ENCODE peak calls at places on chromosomes 12 and 14, in eight cellular contexts. A, Z, C, M, O, T, P and R are unnamed samples.

GRCh38 chr12:117227000-117227653 is 36.9 kb upstream of the FBXO21 start:
- DNase-seq in A (no peak), Z (no peak), C (no peak), M (no peak), O (no peak), T (no peak), P (no peak), R (no peak)

GRCh38 chr14:37443461-37443860 is 151.6 kb downstream of the FOXA1 start:
- DNase-seq in A (no peak), Z (no peak), C (no peak), M (no peak), O (no peak), T (no peak), P (no peak), R (no peak)

GRCh38 chr14:100438678-100439592 is 115.8 kb downstream of the SLC25A47 start:
- DNase-seq in A (peak), Z (peak), C (no peak), M (no peak), O (no peak), T (peak), P (no peak), R (peak)

GRCh38 chr12:20403230-20403629 is 34.9 kb downstream of the PDE3A start:
- DNase-seq in A (no peak), Z (no peak), C (no peak), M (no peak), O (no peak), T (no peak), P (no peak), R (no peak)

GRCh38 chr12:4564819-4565218 is 2.8 kb downstream of the DYRK4 start:
- DNase-seq in A (no peak), Z (no peak), C (no peak), M (no peak), O (no peak), T (no peak), P (no peak), R (no peak)

GRCh38 chr14:72699852-72700257 is 194.0 kb downstream of the DPF3 start:
- DNase-seq in A (no peak), Z (peak), C (no peak), M (no peak), O (no peak), T (no peak), P (no peak), R (peak)

GRCh38 chr12:111607239-111607638 is 8.1 kb upstream of the ATXN2 start:
- DNase-seq in A (no peak), Z (no peak), C (no peak), M (no peak), O (no peak), T (no peak), P (no peak), R (no peak)

GRCh38 chr14:95645016-95645996 is 40.9 kb upstream of the TCL1B start:
- DNase-seq in A (no peak), Z (no peak), C (no peak), M (no peak), O (no peak), T (no peak), P (no peak), R (no peak)

GRCh38 chr12:34347367-34347766 is 325.1 kb downstream of the ALG10 start:
- DNase-seq in A (no peak), Z (peak), C (no peak), M (no peak), O (no peak), T (no peak), P (no peak), R (no peak)

GRCh38 chr14:68523994-68524725 is 268.7 kb downstream of the ZFP36L1 start:
- DNase-seq in A (no peak), Z (no peak), C (no peak), M (no peak), O (no peak), T (no peak), P (no peak), R (peak)

GRCh38 chr14:54944737-54945391 is 42.2 kb upstream of the GCH1 start:
- DNase-seq in A (no peak), Z (no peak), C (no peak), M (no peak), O (no peak), T (no peak), P (no peak), R (no peak)

GRCh38 chr14:26528415-26529182 is 69.2 kb downstream of the NOVA1 start:
- DNase-seq in A (peak), Z (no peak), C (no peak), M (no peak), O (no peak), T (no peak), P (no peak), R (no peak)

GRCh38 chr12:53236443-53237111 is 4.6 kb upstream of the RARG start:
- DNase-seq in A (no peak), Z (no peak), C (no peak), M (peak), O (no peak), T (no peak), P (no peak), R (no peak)

GRCh38 chr14:23054000-23054811 is 3.1 kb downstream of the CDH24 start:
- DNase-seq in A (no peak), Z (no peak), C (no peak), M (no peak), O (no peak), T (no peak), P (no peak), R (peak)

GRCh38 chr12:62760779-62761178 is 174.2 kb downstream of the PPM1H start:
- DNase-seq in A (no peak), Z (no peak), C (no peak), M (no peak), O (no peak), T (no peak), P (no peak), R (peak)